ENCODE peak calls at places on chromosomes 2 and 18, in nine cellular contexts. Q is pancreas, O is AG04450, W is heart right ventricle, Z is ovary, L is IMR-90, X is GM13977, U is H1, T is fibroblast of lung. E is an unnamed sample.

GRCh38 chr18:67305466-67305865 is 211.1 kb downstream of the DSEL start:
- DNase-seq in Q (no peak), O (no peak), W (no peak), Z (no peak), L (no peak), X (no peak), U (no peak), T (no peak), E (no peak)

GRCh38 chr2:68420254-68420910 is 46.7 kb downstream of the FBXO48 start:
- DNase-seq in Q (no peak), O (no peak), W (no peak), Z (no peak), L (peak), X (no peak), U (no peak), T (peak), E (no peak)

GRCh38 chr2:10457846-10458563 is 9.9 kb upstream of the ODC1 start:
- DNase-seq in Q (no peak), O (peak), W (no peak), Z (no peak), L (peak), X (no peak), U (no peak), T (peak), E (no peak)

GRCh38 chr2:30159766-30160165 is 13.0 kb downstream of the YPEL5 start:
- DNase-seq in Q (no peak), O (no peak), W (no peak), Z (no peak), L (no peak), X (no peak), U (no peak), T (no peak), E (no peak)

GRCh38 chr2:213188971-213189899 is 37.8 kb upstream of the IKZF2 start:
- DNase-seq in Q (no peak), O (no peak), W (no peak), Z (no peak), L (peak), X (no peak), U (peak), T (peak), E (no peak)

GRCh38 chr2:164948540-164948939 is 6.8 kb downstream of the SLC38A11 start:
- DNase-seq in Q (no peak), O (no peak), W (no peak), Z (no peak), L (no peak), X (no peak), U (no peak), T (no peak), E (no peak)

GRCh38 chr2:3827673-3828575 is 124.5 kb downstream of the DCDC2C start:
- DNase-seq in Q (no peak), O (peak), W (no peak), Z (no peak), L (peak), X (peak), U (no peak), T (peak), E (no peak)

GRCh38 chr18:24862225-24862893 is 401.9 kb downstream of the HRH4 start:
- DNase-seq in Q (no peak), O (no peak), W (no peak), Z (no peak), L (no peak), X (no peak), U (peak), T (no peak), E (no peak)

GRCh38 chr2:204538179-204539009 is 6.9 kb upstream of the PARD3B start:
- DNase-seq in Q (peak), O (peak), W (no peak), Z (peak), L (peak), X (no peak), U (peak), T (peak), E (no peak)

GRCh38 chr2:37020887-37021796 is 54.8 kb upstream of the STRN start:
- DNase-seq in Q (no peak), O (no peak), W (no peak), Z (no peak), L (peak), X (no peak), U (no peak), T (peak), E (no peak)

GRCh38 chr18:48330016-48330991 is 78.9 kb downstream of the ZBTB7C start:
- DNase-seq in Q (no peak), O (no peak), W (no peak), Z (no peak), L (peak), X (no peak), U (no peak), T (peak), E (peak)

GRCh38 chr18:8752329-8752728 is 47.0 kb downstream of the MTCL1 start:
- DNase-seq in Q (no peak), O (no peak), W (no peak), Z (no peak), L (peak), X (no peak), U (no peak), T (peak), E (no peak)

GRCh38 chr2:11033114-11033513 is 121.4 kb downstream of the KCNF1 start:
- DNase-seq in Q (no peak), O (no peak), W (no peak), Z (no peak), L (no peak), X (no peak), U (no peak), T (no peak), E (no peak)

GRCh38 chr18:76449110-76449453 is 46.0 kb downstream of the ZNF516 start:
- DNase-seq in Q (peak), O (no peak), W (no peak), Z (peak), L (no peak), X (no peak), U (no peak), T (no peak), E (no peak)

GRCh38 chr2:149098722-149099121 is 60.2 kb downstream of the LYPD6B start:
- DNase-seq in Q (no peak), O (no peak), W (no peak), Z (no peak), L (no peak), X (no peak), U (no peak), T (peak), E (no peak)

GRCh38 chr2:221552282-221552681 is 19.8 kb downstream of the EPHA4 start:
- DNase-seq in Q (no peak), O (no peak), W (no peak), Z (no peak), L (no peak), X (no peak), U (no peak), T (no peak), E (no peak)

GRCh38 chr2:10014418-10015190 is 28.7 kb upstream of the KLF11 start:
- DNase-seq in Q (no peak), O (no peak), W (no peak), Z (no peak), L (no peak), X (no peak), U (no peak), T (no peak), E (no peak)

GRCh38 chr2:27856386-27856785 is 33.8 kb downstream of the RBKS start:
- DNase-seq in Q (no peak), O (no peak), W (no peak), Z (no peak), L (no peak), X (no peak), U (no peak), T (no peak), E (no peak)

GRCh38 chr18:41604964-41605363 is 350.1 kb upstream of the PIK3C3 start:
- DNase-seq in Q (no peak), O (no peak), W (no peak), Z (no peak), L (no peak), X (no peak), U (no peak), T (no peak), E (no peak)

GRCh38 chr2:175039031-175039430 is 33.9 kb upstream of the CHN1 start:
- DNase-seq in Q (no peak), O (no peak), W (no peak), Z (no peak), L (no peak), X (no peak), U (no peak), T (no peak), E (no peak)

GRCh38 chr2:43445248-43445647 is 150.6 kb downstream of the THADA start:
- DNase-seq in Q (no peak), O (no peak), W (no peak), Z (no peak), L (no peak), X (no peak), U (no peak), T (no peak), E (no peak)

GRCh38 chr2:217413193-217413592 is 553.3 kb upstream of the TNP1 start:
- DNase-seq in Q (no peak), O (no peak), W (no peak), Z (no peak), L (no peak), X (no peak), U (no peak), T (peak), E (no peak)

GRCh38 chr2:128986867-128987268 is 668.2 kb upstream of the HS6ST1 start:
- DNase-seq in Q (no peak), O (no peak), W (no peak), Z (no peak), L (no peak), X (no peak), U (no peak), T (no peak), E (no peak)

GRCh38 chr2:233081232-233081730 is 21.1 kb downstream of the INPP5D start:
- DNase-seq in Q (no peak), O (no peak), W (no peak), Z (no peak), L (no peak), X (peak), U (no peak), T (no peak), E (no peak)

GRCh38 chr18:2914185-2914584 is 67.4 kb downstream of the EMILIN2 start:
- DNase-seq in Q (no peak), O (no peak), W (peak), Z (peak), L (no peak), X (no peak), U (no peak), T (no peak), E (no peak)

GRCh38 chr2:54479422-54479821 is 23.3 kb downstream of the SPTBN1 start:
- DNase-seq in Q (no peak), O (no peak), W (no peak), Z (no peak), L (no peak), X (no peak), U (no peak), T (peak), E (no peak)

GRCh38 chr18:13616041-13616440 is 110.3 kb downstream of the FAM210A start:
- DNase-seq in Q (no peak), O (no peak), W (no peak), Z (no peak), L (no peak), X (no peak), U (no peak), T (no peak), E (no peak)

GRCh38 chr2:146481629-146482028 is 1363.2 kb upstream of the ACVR2A start:
- DNase-seq in Q (no peak), O (peak), W (no peak), Z (no peak), L (peak), X (no peak), U (no peak), T (peak), E (no peak)

GRCh38 chr2:62163834-62164233 is 32.1 kb upstream of the B3GNT2 start:
- DNase-seq in Q (no peak), O (no peak), W (no peak), Z (no peak), L (no peak), X (no peak), U (no peak), T (no peak), E (no peak)

GRCh38 chr18:55589625-55590291 is 1.8 kb upstream of the TCF4 start:
- DNase-seq in Q (peak), O (peak), W (peak), Z (peak), L (peak), X (peak), U (peak), T (peak), E (peak)

GRCh38 chr2:224875870-224876269 is 159.7 kb upstream of the CCDC195 start:
- DNase-seq in Q (no peak), O (no peak), W (no peak), Z (no peak), L (no peak), X (no peak), U (no peak), T (no peak), E (no peak)

GRCh38 chr2:237060518-237061312 is 25.0 kb upstream of the COPS8 start:
- DNase-seq in Q (no peak), O (peak), W (no peak), Z (peak), L (peak), X (peak), U (peak), T (peak), E (peak)

GRCh38 chr2:187698374-187699110 is 144.3 kb upstream of the TFPI start:
- DNase-seq in Q (no peak), O (no peak), W (no peak), Z (no peak), L (peak), X (no peak), U (no peak), T (peak), E (no peak)

GRCh38 chr2:78418041-78418440 is 607.5 kb upstream of the REG3G start:
- DNase-seq in Q (no peak), O (no peak), W (no peak), Z (no peak), L (no peak), X (no peak), U (no peak), T (no peak), E (no peak)

GRCh38 chr2:54106631-54107454 is 8.6 kb upstream of the ACYP2 start:
- DNase-seq in Q (no peak), O (no peak), W (no peak), Z (no peak), L (peak), X (peak), U (no peak), T (peak), E (no peak)

GRCh38 chr18:14768241-14768640 is 20.3 kb downstream of the ANKRD30B start:
- DNase-seq in Q (no peak), O (no peak), W (no peak), Z (no peak), L (no peak), X (no peak), U (no peak), T (peak), E (no peak)

DNA sequence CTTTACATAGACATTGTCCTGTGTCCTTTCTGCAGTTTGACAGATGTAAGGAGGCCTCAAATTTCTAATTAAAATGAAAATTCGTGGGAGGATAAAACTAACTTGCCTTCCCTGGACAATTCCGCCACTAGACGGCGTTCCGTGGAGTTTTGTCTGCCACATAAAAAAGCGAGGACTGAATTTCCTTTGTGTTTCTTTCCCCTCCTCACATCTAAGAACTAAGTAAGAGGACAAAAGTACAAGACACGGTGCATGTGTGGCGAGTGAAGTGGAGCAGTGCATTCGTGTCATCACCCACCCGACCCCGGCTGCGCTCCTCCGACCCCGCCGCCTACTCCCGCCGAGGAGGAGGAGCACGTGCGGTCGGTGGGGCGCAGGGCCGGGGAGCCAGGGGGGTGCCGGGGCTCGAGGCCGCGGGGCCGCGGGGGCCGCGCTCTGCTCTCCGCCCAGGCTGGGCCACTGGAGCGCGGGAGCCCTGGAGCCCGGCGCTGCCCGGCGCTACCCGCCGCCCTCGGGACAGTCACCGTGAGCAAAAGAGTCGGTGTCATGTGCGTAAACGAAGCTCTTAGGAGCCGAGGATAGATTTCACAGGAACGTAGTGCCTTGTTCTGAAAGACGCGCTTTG is 10.8 kb downstream of the TBR1 start:
- DNase-seq in Q (no peak), O (no peak), W (no peak), Z (no peak), L (peak), X (peak), U (peak), T (peak), E (no peak)
- TF ChIP-seq CTCF in Q (peak), O (peak), W (peak), Z (no peak), L (peak), X (peak), U (no peak), T (peak), E (peak)

DNA sequence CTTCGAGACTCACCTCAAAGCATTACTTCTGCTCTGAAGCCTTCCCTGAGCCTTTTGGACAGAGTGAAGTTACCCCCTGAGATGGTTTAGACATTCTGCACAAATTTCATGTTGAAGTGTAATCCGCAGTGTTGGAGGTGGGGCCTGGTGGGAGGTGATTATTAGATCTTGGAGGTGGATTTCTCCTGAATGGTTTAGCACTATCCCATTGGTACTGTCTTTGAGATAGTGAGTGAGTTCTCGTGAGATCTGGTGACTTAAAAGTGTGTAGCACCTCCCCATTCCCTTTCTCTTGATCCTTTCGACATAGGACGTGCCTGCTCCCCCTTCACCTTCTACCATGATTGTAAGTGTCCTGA is 8.8 kb downstream of the ENOSF1 start:
- DNase-seq in Q (no peak), O (no peak), W (no peak), Z (no peak), L (no peak), X (no peak), U (peak), T (no peak), E (no peak)
- TF ChIP-seq CTCF in Q (no peak), O (no peak), W (no peak), Z (no peak), L (no peak), X (no peak), U (no peak), T (no peak), E (no peak)

GRCh38 chr18:22704627-22704918 is 228.6 kb upstream of the RBBP8 start:
- DNase-seq in Q (no peak), O (no peak), W (no peak), Z (no peak), L (no peak), X (no peak), U (no peak), T (no peak), E (no peak)

GRCh38 chr18:22705328-22705727 is 227.8 kb upstream of the RBBP8 start:
- DNase-seq in Q (no peak), O (no peak), W (no peak), Z (no peak), L (peak), X (no peak), U (no peak), T (peak), E (no peak)

GRCh38 chr18:22701795-22702194 is 231.3 kb upstream of the RBBP8 start:
- DNase-seq in Q (no peak), O (no peak), W (no peak), Z (no peak), L (no peak), X (no peak), U (no peak), T (no peak), E (no peak)

GRCh38 chr18:22701326-22701725 is 231.8 kb upstream of the RBBP8 start:
- DNase-seq in Q (no peak), O (no peak), W (no peak), Z (no peak), L (no peak), X (no peak), U (no peak), T (no peak), E (no peak)

DNA sequence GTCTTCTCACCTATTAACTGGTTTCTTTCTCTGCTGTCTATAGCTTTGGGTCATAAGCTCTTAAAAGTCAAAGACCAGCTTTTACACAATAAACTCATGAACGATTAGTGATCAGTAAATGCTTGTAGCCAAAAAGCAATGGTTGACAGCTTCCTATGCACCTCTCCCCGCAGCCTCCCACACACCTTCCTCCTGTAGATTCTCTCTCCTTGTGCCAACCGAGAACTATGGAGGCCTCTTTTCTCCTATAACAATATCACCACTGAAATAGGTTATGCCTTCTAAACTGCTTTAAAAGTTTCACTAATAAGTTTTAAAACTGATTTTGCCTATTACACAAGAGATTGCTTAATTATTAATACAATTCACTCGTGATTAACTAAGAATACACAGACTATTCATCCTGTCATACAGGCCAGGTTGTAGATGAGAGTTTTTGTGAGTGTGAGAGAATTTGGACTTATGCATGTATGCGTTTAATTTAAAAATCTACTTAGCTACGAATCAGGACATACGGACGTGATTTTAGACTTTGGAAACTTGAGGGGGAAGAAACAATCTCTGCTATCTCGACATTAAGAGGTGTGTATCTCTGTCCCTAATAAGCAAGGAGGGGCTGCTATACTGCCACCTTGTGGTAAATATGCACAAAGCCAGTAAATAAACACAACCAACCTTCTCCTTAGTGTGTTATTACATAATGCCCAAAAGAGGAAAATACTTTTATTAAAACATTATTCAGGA is 229.1 kb upstream of the RBBP8 start:
- DNase-seq in Q (no peak), O (no peak), W (no peak), Z (no peak), L (peak), X (peak), U (no peak), T (peak), E (no peak)
- TF ChIP-seq CTCF in Q (peak), O (peak), W (peak), Z (peak), L (peak), X (peak), U (no peak), T (peak), E (peak)

GRCh38 chr2:104412384-104412783 is 441.5 kb upstream of the POU3F3 start:
- DNase-seq in Q (no peak), O (no peak), W (no peak), Z (no peak), L (no peak), X (peak), U (peak), T (no peak), E (no peak)
- TF ChIP-seq CTCF in Q (peak), O (no peak), W (peak), Z (no peak), L (peak), X (peak), U (peak), T (no peak), E (peak)

DNA sequence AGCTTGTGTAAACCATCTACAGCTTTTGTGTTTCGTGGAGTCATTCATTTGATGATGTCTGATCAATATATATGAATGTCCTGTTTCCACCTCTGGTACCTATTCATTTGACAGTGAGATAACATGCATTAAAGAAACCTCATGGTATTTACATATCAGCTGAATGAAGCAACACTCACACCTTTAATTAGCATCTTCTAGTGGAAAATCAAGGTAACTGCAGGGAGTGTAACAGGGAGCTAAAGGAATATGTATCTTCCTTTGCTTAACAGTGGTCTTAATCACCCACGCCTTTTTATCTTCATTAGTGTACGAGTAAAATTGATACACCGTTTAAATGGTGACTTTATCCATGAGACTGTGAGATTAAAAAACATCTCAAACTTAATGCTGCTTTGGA is 15.6 kb downstream of the SLC39A10 start:
- DNase-seq in Q (no peak), O (no peak), W (no peak), Z (no peak), L (no peak), X (no peak), U (no peak), T (no peak), E (no peak)
- TF ChIP-seq CTCF in Q (no peak), O (peak), W (no peak), Z (no peak), L (no peak), X (no peak), U (no peak), T (no peak), E (no peak)

E was measured in AG09319.